ENCODE peak calls at places on chromosomes 6 and 20, in four cellular contexts. H is HT1080, W is amniotic stem cell, Y is mesothelial cell of epicardium. D is an unnamed sample.

GRCh38 chr6:166949533-166950442 is 6.6 kb downstream of the RNASET2 start:
- DNase-seq in H (no peak), W (no peak), Y (no peak), D (no peak)

GRCh38 chr6:154872605-154873004 is 122.5 kb upstream of the TIAM2 start:
- DNase-seq in H (no peak), W (no peak), Y (no peak), D (no peak)

GRCh38 chr6:122180132-122180531 is 219.3 kb upstream of the HSF2 start:
- DNase-seq in H (no peak), W (no peak), Y (no peak), D (peak; percentile 32)

GRCh38 chr6:159979136-159979874 is 10.4 kb downstream of the IGF2R start:
- DNase-seq in H (peak; percentile 66), W (no peak), Y (no peak), D (no peak)

GRCh38 chr20:32972181-32973076 is 31.8 kb downstream of the SUN5 start:
- DNase-seq in H (peak; percentile 39), W (no peak), Y (no peak), D (no peak)

GRCh38 chr6:98384334-98384733 is 450.0 kb upstream of the POU3F2 start:
- DNase-seq in H (no peak), W (no peak), Y (no peak), D (no peak)

GRCh38 chr6:79385333-79385732 is 150.9 kb upstream of the HMGN3 start:
- DNase-seq in H (peak; percentile 32), W (no peak), Y (no peak), D (no peak)

GRCh38 chr6:32244270-32244669 is 20.4 kb upstream of the NOTCH4 start:
- DNase-seq in H (no peak), W (no peak), Y (no peak), D (peak; percentile 66)

GRCh38 chr6:23170044-23170443 is 600.7 kb downstream of the HDGFL1 start:
- DNase-seq in H (no peak), W (no peak), Y (no peak), D (no peak)

GRCh38 chr6:122482750-122483080 is 11.1 kb upstream of the SERINC1 start:
- DNase-seq in H (no peak), W (no peak), Y (no peak), D (no peak)

GRCh38 chr20:33791959-33792597 is 19.1 kb upstream of the CHMP4B start:
- DNase-seq in H (peak; percentile 29), W (no peak), Y (no peak), D (no peak)

GRCh38 chr6:168280020-168280898 is 39.3 kb downstream of the DACT2 start:
- DNase-seq in H (no peak), W (no peak), Y (no peak), D (no peak)

GRCh38 chr20:63159826-63160640 is 55.9 kb downstream of the YTHDF1 start:
- DNase-seq in H (no peak), W (no peak), Y (no peak), D (no peak)

GRCh38 chr6:71879016-71879415 is 7.3 kb upstream of the RIMS1 start:
- DNase-seq in H (no peak), W (peak; percentile 6), Y (no peak), D (no peak)

GRCh38 chr6:16338577-16339262 is 100.3 kb downstream of the GMPR start:
- DNase-seq in H (peak; percentile 98), W (peak; percentile 98), Y (no peak), D (peak; percentile 100)

GRCh38 chr6:44662461-44663121 is 275.1 kb downstream of the CDC5L start:
- DNase-seq in H (peak; percentile 64), W (no peak), Y (no peak), D (peak; percentile 64)

GRCh38 chr6:142984386-142984785 is 39.4 kb upstream of the HIVEP2 start:
- DNase-seq in H (no peak), W (no peak), Y (no peak), D (peak; percentile 57)

GRCh38 chr20:19786311-19786710 is 28.3 kb downstream of the RIN2 start:
- DNase-seq in H (peak; percentile 79), W (no peak), Y (no peak), D (peak; percentile 95)

GRCh38 chr20:15942130-15942529 is 631.1 kb downstream of the KIF16B start:
- DNase-seq in H (peak; percentile 86), W (no peak), Y (no peak), D (peak; percentile 13)

GRCh38 chr20:59525500-59526241 is 78.7 kb upstream of the PHACTR3 start:
- DNase-seq in H (peak; percentile 49), W (no peak), Y (no peak), D (no peak)

GRCh38 chr6:17816921-17817611 is 110.3 kb upstream of the NUP153 start:
- DNase-seq in H (no peak), W (no peak), Y (no peak), D (no peak)

GRCh38 chr20:47854687-47855212 is 69.5 kb upstream of the SULF2 start:
- DNase-seq in H (peak; percentile 44), W (no peak), Y (no peak), D (peak; percentile 31)